ENCODE peak calls at places on chromosomes 11 and 22, in seven cellular contexts. E is Peyer's patch, C is progenitor cell of endocrine pancreas, W is heart right ventricle, G is dorsolateral prefrontal cortex, X is DND-41, M is GM13977. Z is an unnamed sample.

GRCh38 chr11:65573391-65574146 is 1.2 kb downstream of the FAM89B start:
- DNase-seq in E (no peak), C (no peak), W (no peak), G (no peak), X (no peak), M (no peak), Z (no peak)

GRCh38 chr22:33864723-33865130 is 55.5 kb downstream of the LARGE1 start:
- DNase-seq in E (no peak), C (no peak), W (peak), G (no peak), X (no peak), M (no peak), Z (no peak)

GRCh38 chr22:30038219-30038618 is 42.0 kb upstream of the HORMAD2 start:
- DNase-seq in E (peak), C (no peak), W (peak), G (no peak), X (no peak), M (no peak), Z (peak)

GRCh38 chr11:46247664-46248063 is 29.8 kb upstream of the CREB3L1 start:
- DNase-seq in E (peak), C (no peak), W (peak), G (no peak), X (peak), M (peak), Z (peak)

GRCh38 chr11:79088967-79089366 is 351.9 kb downstream of the TENM4 start:
- DNase-seq in E (no peak), C (no peak), W (no peak), G (no peak), X (no peak), M (no peak), Z (no peak)

GRCh38 chr11:73308963-73309960 is 1.2 kb downstream of the ARHGEF17 start:
- DNase-seq in E (peak), C (peak), W (peak), G (no peak), X (no peak), M (no peak), Z (peak)

GRCh38 chr11:35654711-35655110 is 7.9 kb upstream of the TRIM44 start:
- DNase-seq in E (no peak), C (no peak), W (no peak), G (no peak), X (no peak), M (no peak), Z (no peak)

GRCh38 chr22:36367066-36367465 is 20.7 kb downstream of the MYH9 start:
- DNase-seq in E (no peak), C (no peak), W (no peak), G (no peak), X (no peak), M (no peak), Z (no peak)

GRCh38 chr22:38214248-38215056 is 12.7 kb downstream of the MAFF start:
- DNase-seq in E (peak), C (peak), W (peak), G (peak), X (peak), M (peak), Z (no peak)

GRCh38 chr22:19877626-19878339 is 23.1 kb upstream of the GNB1L start:
- DNase-seq in E (peak), C (no peak), W (no peak), G (peak), X (no peak), M (no peak), Z (no peak)

GRCh38 chr22:37196539-37197450 is 8.7 kb upstream of the C1QTNF6 start:
- DNase-seq in E (peak), C (no peak), W (peak), G (no peak), X (no peak), M (no peak), Z (peak)

GRCh38 chr11:74220376-74220775 is 49.3 kb downstream of the PPME1 start:
- DNase-seq in E (no peak), C (no peak), W (no peak), G (no peak), X (no peak), M (no peak), Z (no peak)

GRCh38 chr22:37827056-37827455 is 3.9 kb downstream of the GALR3 start:
- DNase-seq in E (no peak), C (no peak), W (peak), G (no peak), X (no peak), M (no peak), Z (no peak)

GRCh38 chr11:96272542-96273306 is 70.3 kb downstream of the MAML2 start:
- DNase-seq in E (no peak), C (no peak), W (no peak), G (no peak), X (no peak), M (no peak), Z (peak)

GRCh38 chr11:67273260-67273990 is 7.2 kb downstream of the GRK2 start:
- DNase-seq in E (peak), C (no peak), W (no peak), G (peak), X (no peak), M (no peak), Z (no peak)
- TF ChIP-seq CTCF in E (no peak), C (no peak), W (no peak), G (no peak), X (peak), M (no peak), Z (no peak)

DNA sequence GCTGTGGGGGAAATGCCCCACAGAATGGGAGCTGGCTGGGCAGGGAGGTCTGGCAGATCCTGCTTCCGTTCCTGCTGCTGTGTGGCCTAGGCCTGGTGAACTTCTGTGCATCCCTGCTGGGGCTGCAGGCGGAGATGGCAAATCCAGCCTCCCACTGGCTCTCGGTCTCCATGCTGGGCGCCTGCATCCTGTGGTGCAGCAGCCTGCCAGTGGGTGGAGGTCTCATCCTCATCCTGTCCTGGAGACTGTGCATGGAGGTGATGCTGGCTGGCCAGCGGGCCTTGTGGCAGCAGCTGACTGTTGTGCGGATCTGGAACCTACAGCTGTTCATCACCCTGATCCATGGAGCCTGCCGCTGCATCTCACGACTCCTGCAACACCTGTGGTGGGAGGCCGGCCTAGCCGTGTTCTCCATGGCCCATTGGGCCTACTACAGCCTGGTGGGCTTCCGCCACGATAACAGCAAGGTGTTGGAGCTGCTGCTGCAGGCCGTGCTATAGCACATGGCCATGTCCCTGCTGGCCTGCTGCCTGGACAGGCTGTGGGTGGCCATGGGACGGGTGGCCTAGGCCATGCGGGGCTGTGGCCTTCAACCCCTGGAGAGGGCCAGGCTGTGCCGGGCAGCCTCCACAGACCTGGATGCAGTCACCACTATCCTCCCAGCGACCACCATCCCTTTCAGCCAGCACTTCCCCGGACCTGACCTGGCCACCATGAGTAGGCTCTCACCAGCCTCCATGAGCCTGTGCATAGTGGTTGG is 8.8 kb upstream of the RPL3 start:
- DNase-seq in E (no peak), C (no peak), W (no peak), G (no peak), X (no peak), M (no peak), Z (no peak)
- TF ChIP-seq CTCF in E (no peak), C (no peak), W (no peak), G (no peak), X (no peak), M (no peak), Z (no peak)

GRCh38 chr11:84899134-84899533 is 728.0 kb downstream of the DLG2 start:
- DNase-seq in E (no peak), C (no peak), W (no peak), G (no peak), X (no peak), M (no peak), Z (no peak)

GRCh38 chr11:84902445-84902844 is 724.7 kb downstream of the DLG2 start:
- DNase-seq in E (no peak), C (no peak), W (peak), G (no peak), X (no peak), M (no peak), Z (no peak)

GRCh38 chr11:84901986-84902385 is 725.2 kb downstream of the DLG2 start:
- DNase-seq in E (no peak), C (no peak), W (peak), G (no peak), X (no peak), M (no peak), Z (no peak)

GRCh38 chr11:84894666-84895065 is 732.5 kb downstream of the DLG2 start:
- DNase-seq in E (no peak), C (no peak), W (no peak), G (no peak), X (no peak), M (no peak), Z (no peak)

GRCh38 chr11:84899740-84900139 is 727.4 kb downstream of the DLG2 start:
- DNase-seq in E (no peak), C (no peak), W (no peak), G (no peak), X (no peak), M (no peak), Z (no peak)
- TF ChIP-seq CTCF in E (no peak), C (peak), W (peak), G (no peak), X (no peak), M (peak), Z (no peak)

GRCh38 chr22:24437820-24438328 is 10.5 kb downstream of the ADORA2A start:
- DNase-seq in E (peak), C (no peak), W (no peak), G (peak), X (peak), M (peak), Z (no peak)
- TF ChIP-seq CTCF in E (peak), C (no peak), W (no peak), G (no peak), X (peak), M (peak), Z (no peak)

GRCh38 chr22:43203471-43203981 is 16.6 kb upstream of the TTLL12 start:
- DNase-seq in E (no peak), C (no peak), W (no peak), G (no peak), X (no peak), M (no peak), Z (no peak)
- TF ChIP-seq CTCF in E (no peak), C (peak), W (no peak), G (no peak), X (no peak), M (no peak), Z (no peak)

GRCh38 chr11:811446-812245 is 1.9 kb downstream of the RPLP2 start:
- DNase-seq in E (no peak), C (no peak), W (no peak), G (no peak), X (no peak), M (no peak), Z (no peak)
- TF ChIP-seq CTCF in E (no peak), C (no peak), W (no peak), G (no peak), X (no peak), M (no peak), Z (no peak)

GRCh38 chr11:122294041-122294440 is 178.0 kb upstream of the BLID start:
- DNase-seq in E (no peak), C (no peak), W (no peak), G (no peak), X (no peak), M (no peak), Z (no peak)

GRCh38 chr11:122293298-122294023 is 177.4 kb upstream of the BLID start:
- DNase-seq in E (no peak), C (no peak), W (no peak), G (no peak), X (no peak), M (no peak), Z (no peak)
- TF ChIP-seq CTCF in E (no peak), C (no peak), W (peak), G (peak), X (peak), M (no peak), Z (no peak)

GRCh38 chr11:105856954-105857353 is 165.1 kb downstream of the MSANTD4 start:
- DNase-seq in E (no peak), C (no peak), W (no peak), G (no peak), X (no peak), M (no peak), Z (no peak)

GRCh38 chr11:105862736-105863367 is 159.2 kb downstream of the MSANTD4 start:
- DNase-seq in E (no peak), C (no peak), W (no peak), G (no peak), X (peak), M (peak), Z (peak)

GRCh38 chr11:105860105-105860504 is 161.9 kb downstream of the MSANTD4 start:
- DNase-seq in E (no peak), C (no peak), W (no peak), G (no peak), X (no peak), M (no peak), Z (no peak)

GRCh38 chr11:105861225-105861624 is 160.8 kb downstream of the MSANTD4 start:
- DNase-seq in E (no peak), C (no peak), W (no peak), G (no peak), X (no peak), M (no peak), Z (no peak)
- TF ChIP-seq CTCF in E (no peak), C (peak), W (no peak), G (no peak), X (peak), M (peak), Z (no peak)

GRCh38 chr11:8209208-8209807 is 40.5 kb upstream of the RIC3 start:
- DNase-seq in E (peak), C (no peak), W (no peak), G (no peak), X (peak), M (no peak), Z (no peak)
- TF ChIP-seq CTCF in E (no peak), C (peak), W (peak), G (peak), X (peak), M (peak), Z (no peak)

GRCh38 chr11:12099132-12099873 is 11.1 kb upstream of the MICAL2 start:
- DNase-seq in E (no peak), C (no peak), W (no peak), G (no peak), X (no peak), M (no peak), Z (no peak)
- TF ChIP-seq CTCF in E (no peak), C (peak), W (no peak), G (no peak), X (no peak), M (no peak), Z (no peak)

Z was measured in Calu3.